ENCODE peak calls at places on chromosomes 16 and 17, in six cellular contexts. One of them, this sample, is unnamed.

GRCh38 chr16:70162041-70162451 is 11.5 kb upstream of the CLEC18C start:
- DNase-seq in SK-N-MC: no peak
- DNase-seq in fibroblast of lung: peak; percentile 71
- DNase-seq in testis: peak; percentile 12
- DNase-seq in upper lobe of right lung: no peak
- DNase-seq in fibroblast of pulmonary artery: peak; percentile 75
- DNase-seq in this sample: peak; percentile 90

GRCh38 chr17:77076046-77076882 is 64.5 kb upstream of the SEC14L1 start:
- DNase-seq in fibroblast of pulmonary artery: peak; percentile 17
- DNase-seq in fibroblast of lung: no peak
- DNase-seq in upper lobe of right lung: no peak
- DNase-seq in testis: no peak
- DNase-seq in SK-N-MC: no peak
- DNase-seq in this sample: no peak

GRCh38 chr17:38417210-38417951 is 10.9 kb upstream of the ARHGAP23 start:
- DNase-seq in fibroblast of pulmonary artery: no peak
- DNase-seq in fibroblast of lung: no peak
- DNase-seq in SK-N-MC: no peak
- DNase-seq in upper lobe of right lung: no peak
- DNase-seq in testis: peak; percentile 94
- DNase-seq in this sample: no peak

GRCh38 chr17:27609606-27610303 is 21.2 kb upstream of the LGALS9 start:
- DNase-seq in testis: peak; percentile 70
- DNase-seq in upper lobe of right lung: no peak
- DNase-seq in fibroblast of pulmonary artery: peak; percentile 51
- DNase-seq in SK-N-MC: no peak
- DNase-seq in fibroblast of lung: peak; percentile 31
- DNase-seq in this sample: no peak

GRCh38 chr17:77840576-77841160 is 117.8 kb upstream of the TNRC6C start:
- DNase-seq in testis: no peak
- DNase-seq in fibroblast of pulmonary artery: no peak
- DNase-seq in SK-N-MC: no peak
- DNase-seq in fibroblast of lung: no peak
- DNase-seq in upper lobe of right lung: peak; percentile 28
- DNase-seq in this sample: no peak

GRCh38 chr17:70938311-70938710 is 769.0 kb downstream of the KCNJ2 start:
- DNase-seq in upper lobe of right lung: no peak
- DNase-seq in SK-N-MC: no peak
- DNase-seq in testis: no peak
- DNase-seq in fibroblast of lung: no peak
- DNase-seq in fibroblast of pulmonary artery: no peak
- DNase-seq in this sample: no peak

GRCh38 chr17:33802349-33803272 is 452.5 kb upstream of the CCL2 start:
- DNase-seq in upper lobe of right lung: no peak
- DNase-seq in fibroblast of lung: no peak
- DNase-seq in testis: no peak
- DNase-seq in fibroblast of pulmonary artery: no peak
- DNase-seq in SK-N-MC: no peak
- DNase-seq in this sample: no peak

GRCh38 chr16:88317619-88317977 is 65.2 kb upstream of the ZNF469 start:
- DNase-seq in fibroblast of pulmonary artery: peak; percentile 72
- DNase-seq in testis: no peak
- DNase-seq in SK-N-MC: no peak
- DNase-seq in upper lobe of right lung: no peak
- DNase-seq in fibroblast of lung: peak; percentile 38
- DNase-seq in this sample: no peak

GRCh38 chr16:57628782-57629181 is 352 bp downstream of the ADGRG1 start:
- DNase-seq in upper lobe of right lung: no peak
- DNase-seq in SK-N-MC: no peak
- DNase-seq in testis: no peak
- DNase-seq in fibroblast of lung: no peak
- DNase-seq in fibroblast of pulmonary artery: no peak
- DNase-seq in this sample: no peak

GRCh38 chr16:30786936-30787612 is at the start of gene ZNF629:
- DNase-seq in fibroblast of pulmonary artery: peak; percentile 70
- DNase-seq in fibroblast of lung: peak; percentile 77
- DNase-seq in upper lobe of right lung: peak; percentile 83
- DNase-seq in testis: peak; percentile 85
- DNase-seq in SK-N-MC: no peak
- DNase-seq in this sample: no peak

GRCh38 chr16:28202147-28202746 is 9.5 kb downstream of the XPO6 start:
- DNase-seq in upper lobe of right lung: no peak
- DNase-seq in SK-N-MC: no peak
- DNase-seq in testis: no peak
- DNase-seq in fibroblast of lung: no peak
- DNase-seq in fibroblast of pulmonary artery: no peak
- DNase-seq in this sample: no peak

GRCh38 chr16:1871974-1872635 is at the start of gene MEIOB:
- DNase-seq in SK-N-MC: no peak
- DNase-seq in fibroblast of pulmonary artery: no peak
- DNase-seq in testis: peak; percentile 74
- DNase-seq in upper lobe of right lung: peak; percentile 70
- DNase-seq in fibroblast of lung: no peak
- DNase-seq in this sample: no peak

GRCh38 chr16:70694088-70694487 is 8.2 kb upstream of the MTSS2 start:
- DNase-seq in upper lobe of right lung: no peak
- DNase-seq in fibroblast of lung: peak; percentile 74
- DNase-seq in testis: no peak
- DNase-seq in fibroblast of pulmonary artery: peak; percentile 71
- DNase-seq in SK-N-MC: no peak
- DNase-seq in this sample: no peak

GRCh38 chr17:81020443-81020766 is 14.5 kb upstream of the BAIAP2 start:
- DNase-seq in testis: no peak
- DNase-seq in SK-N-MC: no peak
- DNase-seq in upper lobe of right lung: no peak
- DNase-seq in fibroblast of lung: no peak
- DNase-seq in fibroblast of pulmonary artery: no peak
- DNase-seq in this sample: no peak

GRCh38 chr16:88886915-88887521 is 20.6 kb upstream of the PABPN1L start:
- DNase-seq in testis: peak; percentile 81
- DNase-seq in SK-N-MC: no peak
- DNase-seq in fibroblast of pulmonary artery: peak; percentile 18
- DNase-seq in upper lobe of right lung: peak; percentile 76
- DNase-seq in fibroblast of lung: peak; percentile 96
- DNase-seq in this sample: peak; percentile 94

GRCh38 chr17:17416400-17417360 is 60.1 kb upstream of the MED9 start:
- DNase-seq in upper lobe of right lung: peak; percentile 75
- DNase-seq in testis: no peak
- DNase-seq in SK-N-MC: no peak
- DNase-seq in fibroblast of lung: peak; percentile 68
- DNase-seq in fibroblast of pulmonary artery: peak; percentile 75
- DNase-seq in this sample: no peak

GRCh38 chr16:10589106-10589505 is 8.7 kb upstream of the EMP2 start:
- DNase-seq in testis: no peak
- DNase-seq in SK-N-MC: no peak
- DNase-seq in fibroblast of pulmonary artery: no peak
- DNase-seq in fibroblast of lung: no peak
- DNase-seq in upper lobe of right lung: no peak
- DNase-seq in this sample: no peak

GRCh38 chr16:20884240-20884556 is 16.0 kb downstream of the DCUN1D3 start:
- DNase-seq in testis: no peak
- DNase-seq in upper lobe of right lung: no peak
- DNase-seq in fibroblast of pulmonary artery: peak; percentile 73
- DNase-seq in fibroblast of lung: peak; percentile 91
- DNase-seq in SK-N-MC: no peak
- DNase-seq in this sample: no peak
- H3K4me3 ChIP-seq in testis: no peak overlapping the region
- H3K4me3 ChIP-seq in upper lobe of right lung: no peak overlapping the region
- H3K4me3 ChIP-seq in fibroblast of pulmonary artery: no peak overlapping the region
- H3K4me3 ChIP-seq in fibroblast of lung: no peak overlapping the region
- H3K4me3 ChIP-seq in SK-N-MC: no peak overlapping the region
- H3K4me3 ChIP-seq in this sample: no peak overlapping the region

GRCh38 chr17:39628655-39629493 is 2.1 kb downstream of the PPP1R1B start:
- DNase-seq in upper lobe of right lung: peak; percentile 88
- DNase-seq in testis: no peak
- DNase-seq in SK-N-MC: no peak
- DNase-seq in fibroblast of pulmonary artery: no peak
- DNase-seq in fibroblast of lung: no peak
- DNase-seq in this sample: no peak

GRCh38 chr17:39627717-39628516 is 1.2 kb downstream of the PPP1R1B start:
- DNase-seq in upper lobe of right lung: no peak
- DNase-seq in testis: no peak
- DNase-seq in fibroblast of lung: no peak
- DNase-seq in SK-N-MC: no peak
- DNase-seq in fibroblast of pulmonary artery: no peak
- DNase-seq in this sample: no peak

GRCh38 chr17:39629894-39630293 is 3.1 kb downstream of the PPP1R1B start:
- DNase-seq in fibroblast of lung: no peak
- DNase-seq in testis: no peak
- DNase-seq in upper lobe of right lung: no peak
- DNase-seq in SK-N-MC: no peak
- DNase-seq in fibroblast of pulmonary artery: no peak
- DNase-seq in this sample: no peak

GRCh38 chr17:39631403-39631802 is 4.7 kb downstream of the PPP1R1B start:
- DNase-seq in upper lobe of right lung: peak; percentile 79
- DNase-seq in fibroblast of lung: no peak
- DNase-seq in SK-N-MC: no peak
- DNase-seq in fibroblast of pulmonary artery: no peak
- DNase-seq in testis: no peak
- DNase-seq in this sample: no peak

GRCh38 chr17:39629494-39629880 is 2.7 kb downstream of the PPP1R1B start:
- DNase-seq in fibroblast of lung: no peak
- DNase-seq in testis: no peak
- DNase-seq in SK-N-MC: no peak
- DNase-seq in upper lobe of right lung: no peak
- DNase-seq in fibroblast of pulmonary artery: no peak
- DNase-seq in this sample: no peak
- H3K4me3 ChIP-seq in fibroblast of lung: no peak overlapping the region
- H3K4me3 ChIP-seq in testis: no peak overlapping the region
- H3K4me3 ChIP-seq in SK-N-MC: no peak overlapping the region
- H3K4me3 ChIP-seq in upper lobe of right lung: peak overlapping the region; percentile 16
- H3K4me3 ChIP-seq in fibroblast of pulmonary artery: no peak overlapping the region
- H3K4me3 ChIP-seq in this sample: no peak overlapping the region

DNA sequence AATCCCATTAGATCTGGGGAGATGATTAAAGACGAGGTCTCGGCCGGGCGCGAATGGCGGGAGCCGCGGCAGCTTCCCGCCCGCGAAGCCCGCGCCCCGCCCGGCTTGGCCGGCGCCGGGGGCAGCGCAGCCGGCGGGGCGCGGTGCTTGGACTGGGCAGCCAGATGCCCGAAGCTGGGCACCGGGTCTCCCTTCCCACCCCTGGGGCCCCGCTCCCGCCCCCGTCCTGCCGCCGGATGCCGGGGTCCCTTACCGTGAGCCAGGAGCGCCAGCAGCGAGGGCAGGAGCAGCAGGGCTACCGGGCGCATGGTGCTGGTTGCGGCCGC is 308 bp downstream of the SEZ6 start:
- DNase-seq in testis: no peak
- DNase-seq in fibroblast of pulmonary artery: no peak
- DNase-seq in SK-N-MC: no peak
- DNase-seq in fibroblast of lung: no peak
- DNase-seq in upper lobe of right lung: no peak
- DNase-seq in this sample: no peak
- H3K4me3 ChIP-seq in testis: peak overlapping the region; percentile 24
- H3K4me3 ChIP-seq in fibroblast of pulmonary artery: no peak overlapping the region
- H3K4me3 ChIP-seq in SK-N-MC: no peak overlapping the region
- H3K4me3 ChIP-seq in fibroblast of lung: no peak overlapping the region
- H3K4me3 ChIP-seq in upper lobe of right lung: no peak overlapping the region
- H3K4me3 ChIP-seq in this sample: peak overlapping the region; percentile 32

GRCh38 chr17:59151007-59151406 is 4.0 kb downstream of the SKA2 start:
- DNase-seq in upper lobe of right lung: no peak
- DNase-seq in testis: no peak
- DNase-seq in fibroblast of pulmonary artery: no peak
- DNase-seq in fibroblast of lung: peak; percentile 36
- DNase-seq in SK-N-MC: no peak
- DNase-seq in this sample: no peak
- H3K4me3 ChIP-seq in upper lobe of right lung: no peak overlapping the region
- H3K4me3 ChIP-seq in testis: no peak overlapping the region
- H3K4me3 ChIP-seq in fibroblast of pulmonary artery: no peak overlapping the region
- H3K4me3 ChIP-seq in fibroblast of lung: no peak overlapping the region
- H3K4me3 ChIP-seq in SK-N-MC: peak overlapping the region; percentile 97
- H3K4me3 ChIP-seq in this sample: no peak overlapping the region

GRCh38 chr16:16107839-16108238 is 115.5 kb downstream of the ABCC6 start:
- DNase-seq in fibroblast of lung: no peak
- DNase-seq in fibroblast of pulmonary artery: no peak
- DNase-seq in testis: no peak
- DNase-seq in SK-N-MC: no peak
- DNase-seq in upper lobe of right lung: no peak
- DNase-seq in this sample: no peak
- H3K4me3 ChIP-seq in fibroblast of lung: no peak overlapping the region
- H3K4me3 ChIP-seq in fibroblast of pulmonary artery: no peak overlapping the region
- H3K4me3 ChIP-seq in testis: no peak overlapping the region
- H3K4me3 ChIP-seq in SK-N-MC: no peak overlapping the region
- H3K4me3 ChIP-seq in upper lobe of right lung: no peak overlapping the region
- H3K4me3 ChIP-seq in this sample: no peak overlapping the region

GRCh38 chr16:3113765-3114479 is 1.5 kb downstream of the ZNF205 start:
- DNase-seq in fibroblast of lung: no peak
- DNase-seq in testis: no peak
- DNase-seq in SK-N-MC: no peak
- DNase-seq in upper lobe of right lung: no peak
- DNase-seq in fibroblast of pulmonary artery: no peak
- DNase-seq in this sample: no peak
- H3K4me3 ChIP-seq in fibroblast of lung: peak overlapping the region; percentile 85
- H3K4me3 ChIP-seq in testis: no peak overlapping the region
- H3K4me3 ChIP-seq in SK-N-MC: peak overlapping the region; percentile 92
- H3K4me3 ChIP-seq in upper lobe of right lung: peak overlapping the region; percentile 70
- H3K4me3 ChIP-seq in fibroblast of pulmonary artery: peak overlapping the region; percentile 90
- H3K4me3 ChIP-seq in this sample: peak overlapping the region; percentile 76

GRCh38 chr17:2011421-2012371 is 13.4 kb downstream of the RTN4RL1 start:
- DNase-seq in upper lobe of right lung: peak; percentile 72
- DNase-seq in SK-N-MC: peak; percentile 16
- DNase-seq in fibroblast of lung: peak; percentile 76
- DNase-seq in testis: no peak
- DNase-seq in fibroblast of pulmonary artery: no peak
- DNase-seq in this sample: no peak
- H3K4me3 ChIP-seq in upper lobe of right lung: no peak overlapping the region
- H3K4me3 ChIP-seq in SK-N-MC: peak overlapping the region; percentile 71
- H3K4me3 ChIP-seq in fibroblast of lung: no peak overlapping the region
- H3K4me3 ChIP-seq in testis: no peak overlapping the region
- H3K4me3 ChIP-seq in fibroblast of pulmonary artery: no peak overlapping the region
- H3K4me3 ChIP-seq in this sample: no peak overlapping the region

GRCh38 chr17:50638851-50639767 is 4.4 kb downstream of the ABCC3 start:
- DNase-seq in upper lobe of right lung: peak; percentile 93
- DNase-seq in SK-N-MC: no peak
- DNase-seq in fibroblast of pulmonary artery: peak; percentile 98
- DNase-seq in fibroblast of lung: peak; percentile 95
- DNase-seq in testis: peak; percentile 94
- DNase-seq in this sample: no peak
- H3K4me3 ChIP-seq in upper lobe of right lung: no peak overlapping the region
- H3K4me3 ChIP-seq in SK-N-MC: no peak overlapping the region
- H3K4me3 ChIP-seq in fibroblast of pulmonary artery: no peak overlapping the region
- H3K4me3 ChIP-seq in fibroblast of lung: no peak overlapping the region
- H3K4me3 ChIP-seq in testis: no peak overlapping the region
- H3K4me3 ChIP-seq in this sample: no peak overlapping the region

GRCh38 chr16:19382887-19383816 is 34.5 kb upstream of the TMC5 start:
- DNase-seq in testis: no peak
- DNase-seq in fibroblast of pulmonary artery: no peak
- DNase-seq in upper lobe of right lung: peak; percentile 90
- DNase-seq in SK-N-MC: no peak
- DNase-seq in fibroblast of lung: no peak
- DNase-seq in this sample: no peak

GRCh38 chr16:19379838-19380237 is 37.8 kb upstream of the TMC5 start:
- DNase-seq in fibroblast of lung: no peak
- DNase-seq in fibroblast of pulmonary artery: no peak
- DNase-seq in upper lobe of right lung: no peak
- DNase-seq in testis: no peak
- DNase-seq in SK-N-MC: no peak
- DNase-seq in this sample: no peak

GRCh38 chr16:19382084-19382801 is 35.4 kb upstream of the TMC5 start:
- DNase-seq in fibroblast of pulmonary artery: no peak
- DNase-seq in SK-N-MC: no peak
- DNase-seq in testis: no peak
- DNase-seq in fibroblast of lung: no peak
- DNase-seq in upper lobe of right lung: no peak
- DNase-seq in this sample: no peak

GRCh38 chr16:19377864-19378263 is 39.8 kb upstream of the TMC5 start:
- DNase-seq in upper lobe of right lung: no peak
- DNase-seq in SK-N-MC: no peak
- DNase-seq in fibroblast of lung: no peak
- DNase-seq in fibroblast of pulmonary artery: peak; percentile 4
- DNase-seq in testis: peak; percentile 18
- DNase-seq in this sample: no peak

GRCh38 chr16:19380316-19380715 is 37.4 kb upstream of the TMC5 start:
- DNase-seq in upper lobe of right lung: no peak
- DNase-seq in fibroblast of lung: no peak
- DNase-seq in SK-N-MC: no peak
- DNase-seq in fibroblast of pulmonary artery: no peak
- DNase-seq in testis: no peak
- DNase-seq in this sample: no peak
- H3K4me3 ChIP-seq in upper lobe of right lung: no peak overlapping the region
- H3K4me3 ChIP-seq in fibroblast of lung: no peak overlapping the region
- H3K4me3 ChIP-seq in SK-N-MC: no peak overlapping the region
- H3K4me3 ChIP-seq in fibroblast of pulmonary artery: no peak overlapping the region
- H3K4me3 ChIP-seq in testis: no peak overlapping the region
- H3K4me3 ChIP-seq in this sample: no peak overlapping the region

This sample was measured in esophagus muscularis mucosa.